ENCODE peak calls at places on chromosome 22, in seven cellular contexts. E is epithelial cell of esophagus, M is nephron progenitor cell, Z is upper lobe of right lung, Q is HCT116, N is MM.1S, G is HFFc6. W is an unnamed sample.

GRCh38 chr22:19035474-19036228 is 86.6 kb downstream of the DGCR2 start:
- DNase-seq in N (no peak), M (peak; percentile 53), Q (no peak), Z (peak; percentile 58), E (no peak), G (no peak), W (peak; percentile 63)

GRCh38 chr22:40534379-40535188 is 101.9 kb downstream of the MRTFA start:
- DNase-seq in M (no peak), E (peak; percentile 46), Z (no peak), G (peak; percentile 61), N (no peak), Q (no peak), W (no peak)

GRCh38 chr22:49086181-49086580 is 741.5 kb downstream of the BRD1 start:
- DNase-seq in G (no peak), N (no peak), M (no peak), E (no peak), Q (no peak), Z (peak; percentile 11), W (no peak)

GRCh38 chr22:30605449-30606110 is 1.4 kb upstream of the TCN2 start:
- DNase-seq in G (peak; percentile 39), M (peak; percentile 43), N (peak; percentile 71), Z (no peak), E (peak; percentile 53), Q (peak; percentile 52), W (peak; percentile 61)

GRCh38 chr22:23113067-23113846 is 28.5 kb downstream of the RSPH14 start:
- DNase-seq in G (no peak), E (no peak), M (no peak), Q (no peak), N (no peak), Z (no peak), W (no peak)

GRCh38 chr22:49099496-49100124 is 728.1 kb downstream of the BRD1 start:
- DNase-seq in E (no peak), N (no peak), G (no peak), Q (peak; percentile 45), Z (no peak), M (no peak), W (no peak)

GRCh38 chr22:20580179-20580578 is 72.8 kb downstream of the MED15 start:
- DNase-seq in Z (no peak), Q (no peak), N (no peak), E (no peak), G (no peak), M (no peak), W (no peak)

GRCh38 chr22:24156915-24157782 is 24.1 kb upstream of the SUSD2 start:
- DNase-seq in E (peak; percentile 64), G (peak; percentile 69), M (peak; percentile 86), N (peak; percentile 94), Q (peak; percentile 67), Z (peak; percentile 95), W (peak; percentile 90)

GRCh38 chr22:20080776-20081654 is 974 bp downstream of the DGCR8 start:
- DNase-seq in Z (no peak), N (peak; percentile 19), M (peak; percentile 32), Q (no peak), E (peak; percentile 76), G (peak; percentile 64), W (peak; percentile 17)

GRCh38 chr22:20238567-20239062 is 29.5 kb downstream of the RTN4R start:
- DNase-seq in E (peak; percentile 34), M (peak; percentile 64), Q (peak; percentile 13), Z (peak; percentile 84), N (peak; percentile 36), G (no peak), W (peak; percentile 67)

GRCh38 chr22:50010676-50011446 is 1.7 kb downstream of the IL17REL start:
- DNase-seq in G (no peak), Q (no peak), Z (peak; percentile 58), E (no peak), N (no peak), M (peak; percentile 25), W (no peak)

DNA sequence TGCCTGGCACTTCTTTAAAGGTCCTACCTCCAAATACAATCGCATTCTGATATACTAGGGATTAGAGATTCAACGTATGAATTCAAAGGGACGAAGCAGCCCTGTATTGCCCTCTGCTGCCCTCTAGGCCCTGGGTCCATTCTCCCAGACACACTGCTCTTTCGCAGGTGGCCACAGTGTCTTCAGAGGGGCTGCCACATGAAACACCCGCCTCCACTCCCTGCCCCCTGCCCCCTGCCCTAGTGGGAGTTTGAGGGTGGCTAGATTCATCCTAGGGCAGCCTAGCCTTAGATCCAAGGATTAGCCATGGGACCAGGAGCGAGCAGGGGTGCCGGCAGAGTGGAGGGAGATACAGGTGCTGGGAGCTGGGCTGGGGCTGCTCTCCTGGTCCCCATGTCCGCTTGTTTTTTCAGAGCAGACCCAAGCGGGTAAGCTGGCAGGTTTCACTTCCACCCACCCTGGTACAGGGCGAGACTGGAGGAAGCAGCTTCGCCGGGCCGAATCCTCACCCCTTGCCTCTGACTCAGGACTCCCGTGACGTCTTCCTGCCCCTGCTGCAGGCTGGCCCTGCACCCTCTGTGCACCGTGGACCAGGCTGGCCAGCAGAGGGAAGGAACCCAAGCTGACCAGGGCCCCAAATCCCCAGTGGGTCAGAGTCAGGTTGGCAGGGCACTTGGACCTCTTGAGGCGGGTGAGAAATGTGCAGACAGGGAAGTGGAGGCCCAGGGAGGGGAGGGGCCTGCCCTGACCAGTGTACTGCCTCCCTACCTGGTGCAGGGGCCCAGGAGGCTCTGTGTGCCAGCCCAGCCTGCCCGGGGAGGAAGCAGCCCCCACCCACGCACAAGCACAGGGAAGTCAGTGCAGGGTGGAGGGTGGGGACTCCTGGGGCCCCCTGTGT is 28.4 kb upstream of the HMOX1 start:
- DNase-seq in N (peak; percentile 80), M (peak; percentile 39), G (no peak), E (no peak), Z (peak; percentile 90), Q (no peak), W (no peak)
- TF ChIP-seq CTCF in N (peak; percentile 50), M (peak; percentile 21), G (peak; percentile 36), E (no peak), Z (peak; percentile 30), Q (peak; percentile 18), W (peak; percentile 19)

GRCh38 chr22:45832180-45832579 is 144.8 kb downstream of the WNT7B start:
- DNase-seq in M (no peak), G (no peak), E (peak; percentile 57), N (no peak), Q (no peak), Z (no peak), W (no peak)
- TF ChIP-seq CTCF in M (no peak), G (peak; percentile 47), E (no peak), N (no peak), Q (peak; percentile 21), Z (no peak), W (no peak)

DNA sequence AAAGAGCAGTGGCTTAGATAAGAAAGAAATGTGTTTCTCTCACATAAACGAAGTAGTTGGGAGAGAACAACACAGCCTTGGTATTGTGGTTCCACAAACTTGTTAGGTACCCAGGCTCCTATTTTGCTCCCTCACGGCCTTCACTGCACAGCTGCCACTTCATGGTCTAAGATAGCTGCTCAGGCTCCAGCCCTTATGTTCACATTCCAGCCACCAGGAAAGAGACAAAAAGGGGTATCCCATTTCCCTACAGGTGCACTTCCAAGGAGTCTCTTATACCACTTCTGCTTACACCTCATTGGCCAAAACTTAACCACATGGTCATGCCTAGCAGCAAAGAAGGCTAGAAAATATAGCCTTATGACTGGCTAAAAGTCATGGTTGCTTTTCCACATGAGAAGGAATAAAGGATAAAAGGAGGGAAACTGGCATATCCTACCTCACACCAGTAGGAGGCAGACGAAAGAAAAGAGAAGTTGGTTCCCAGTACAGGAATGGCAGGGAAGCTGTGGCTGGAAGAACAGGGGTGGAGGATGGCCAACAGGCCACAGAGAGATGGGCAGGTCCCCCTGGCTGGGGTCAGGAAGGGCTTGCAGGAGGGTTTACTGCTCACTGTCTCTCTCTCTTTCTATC is 5.4 kb upstream of the HDHD5 start:
- DNase-seq in N (no peak), M (no peak), G (no peak), E (no peak), Z (no peak), Q (peak; percentile 37), W (no peak)
- TF ChIP-seq CTCF in N (peak; percentile 11), M (peak; percentile 21), G (peak; percentile 64), E (no peak), Z (no peak), Q (peak; percentile 47), W (peak; percentile 23)

DNA sequence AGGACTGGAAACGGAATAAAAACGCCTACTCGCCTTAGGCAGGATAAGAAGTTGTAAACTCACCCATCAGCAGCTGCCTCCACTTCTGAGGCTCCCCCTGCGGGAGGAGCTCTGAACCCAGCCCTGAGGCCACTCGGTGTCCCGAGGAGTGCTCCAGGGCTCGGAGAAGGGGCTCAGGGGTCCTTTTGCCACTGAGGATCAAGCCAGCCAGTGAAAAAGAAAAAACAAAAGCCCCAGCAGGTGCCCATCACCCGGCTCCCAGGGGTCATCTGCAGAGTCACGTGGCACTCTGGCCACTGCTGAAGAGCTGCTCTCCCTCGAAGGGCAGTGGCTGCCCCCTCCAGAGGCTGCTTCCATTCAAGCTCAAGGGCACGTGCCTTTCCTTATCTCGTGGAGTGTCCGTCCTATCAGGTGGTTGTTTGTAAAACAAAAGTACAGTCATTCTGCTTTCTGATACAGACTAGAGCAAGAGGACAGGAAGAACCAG is 29.0 kb downstream of the NUP50 start:
- DNase-seq in Z (no peak), N (no peak), Q (no peak), M (no peak), G (no peak), E (no peak), W (peak; percentile 47)
- TF ChIP-seq CTCF in Z (no peak), N (no peak), Q (no peak), M (no peak), G (peak; percentile 7), E (no peak), W (no peak)

GRCh38 chr22:38862375-38863329 is 9.4 kb downstream of the CBX6 start:
- DNase-seq in E (no peak), Z (peak; percentile 67), N (no peak), M (no peak), G (no peak), Q (no peak), W (peak; percentile 69)

GRCh38 chr22:38859581-38860290 is 12.3 kb downstream of the CBX6 start:
- DNase-seq in Z (no peak), E (no peak), Q (no peak), G (no peak), M (no peak), N (no peak), W (no peak)

GRCh38 chr22:38861927-38862326 is 10.1 kb downstream of the CBX6 start:
- DNase-seq in N (no peak), M (no peak), Z (peak; percentile 40), G (no peak), Q (no peak), E (no peak), W (no peak)

GRCh38 chr22:38860291-38861169 is 11.5 kb downstream of the CBX6 start:
- DNase-seq in G (no peak), E (no peak), Z (no peak), Q (no peak), M (no peak), N (no peak), W (no peak)

GRCh38 chr22:38861170-38861874 is 10.7 kb downstream of the CBX6 start:
- DNase-seq in M (no peak), N (no peak), Z (peak; percentile 54), Q (no peak), E (no peak), G (peak; percentile 23), W (no peak)
- TF ChIP-seq CTCF in M (no peak), N (no peak), Z (no peak), Q (peak; percentile 25), E (no peak), G (peak; percentile 58), W (peak; percentile 25)

W was measured in cardiac muscle cell.